ENCODE peak calls at places on chromosomes 5 and 9, in ten cellular contexts. E, S, Y, C, Q, R, T, V, F and I are unnamed samples.

GRCh38 chr9:87816041-87816440 is 66.6 kb upstream of the SPATA31E1 start:
- DNase-seq in E (no peak), S (no peak), Y (no peak), C (peak), Q (peak), R (peak), T (no peak), V (no peak), F (no peak), I (no peak)

GRCh38 chr5:72480836-72481235 is 26.4 kb downstream of the ZNF366 start:
- DNase-seq in E (no peak), S (no peak), Y (no peak), C (no peak), Q (no peak), R (no peak), T (no peak), V (no peak), F (no peak), I (no peak)

GRCh38 chr5:64811050-64811640 is 42.4 kb downstream of the CWC27 start:
- DNase-seq in E (peak), S (no peak), Y (no peak), C (peak), Q (peak), R (peak), T (no peak), V (peak), F (peak), I (no peak)

GRCh38 chr5:106525438-106525837 is 1145.3 kb downstream of the EFNA5 start:
- DNase-seq in E (no peak), S (no peak), Y (no peak), C (no peak), Q (no peak), R (no peak), T (no peak), V (no peak), F (no peak), I (no peak)

GRCh38 chr9:96140401-96141180 is 161.4 kb downstream of the HSD17B3 start:
- DNase-seq in E (peak), S (no peak), Y (no peak), C (no peak), Q (no peak), R (no peak), T (no peak), V (no peak), F (no peak), I (no peak)

GRCh38 chr9:137034039-137034708 is 2.3 kb upstream of the FUT7 start:
- DNase-seq in E (no peak), S (no peak), Y (no peak), C (no peak), Q (no peak), R (no peak), T (peak), V (no peak), F (no peak), I (no peak)

GRCh38 chr5:76439201-76439600 is 36.1 kb downstream of the IQGAP2 start:
- DNase-seq in E (no peak), S (no peak), Y (no peak), C (no peak), Q (no peak), R (no peak), T (no peak), V (no peak), F (no peak), I (no peak)

GRCh38 chr9:96621619-96622018 is 2.0 kb upstream of the CDC14B start:
- DNase-seq in E (no peak), S (no peak), Y (no peak), C (no peak), Q (no peak), R (no peak), T (no peak), V (no peak), F (peak), I (no peak)

GRCh38 chr5:123610209-123610608 is 98.2 kb downstream of the CSNK1G3 start:
- DNase-seq in E (no peak), S (no peak), Y (no peak), C (no peak), Q (no peak), R (peak), T (no peak), V (no peak), F (no peak), I (no peak)

GRCh38 chr9:101957705-101958104 is 219.3 kb upstream of the GRIN3A start:
- DNase-seq in E (no peak), S (no peak), Y (no peak), C (no peak), Q (no peak), R (no peak), T (no peak), V (no peak), F (no peak), I (no peak)

GRCh38 chr5:56357426-56357825 is 124.3 kb upstream of the ANKRD55 start:
- DNase-seq in E (no peak), S (no peak), Y (no peak), C (no peak), Q (no peak), R (no peak), T (no peak), V (no peak), F (no peak), I (no peak)

GRCh38 chr5:147782053-147783028 is at the start of gene JAKMIP2:
- DNase-seq in E (peak), S (peak), Y (peak), C (peak), Q (peak), R (peak), T (peak), V (no peak), F (peak), I (no peak)

GRCh38 chr5:77560677-77561263 is 68.7 kb upstream of the WDR41 start:
- DNase-seq in E (peak), S (no peak), Y (peak), C (peak), Q (peak), R (peak), T (no peak), V (peak), F (peak), I (no peak)

GRCh38 chr9:37974506-37975173 is 70.7 kb upstream of the SLC25A51 start:
- DNase-seq in E (no peak), S (no peak), Y (no peak), C (peak), Q (no peak), R (no peak), T (no peak), V (no peak), F (no peak), I (no peak)

GRCh38 chr5:152978141-152978835 is 512.2 kb upstream of the GRIA1 start:
- DNase-seq in E (no peak), S (no peak), Y (no peak), C (peak), Q (no peak), R (no peak), T (no peak), V (no peak), F (no peak), I (no peak)

GRCh38 chr5:113235884-113236283 is 198.9 kb downstream of the TSSK1B start:
- DNase-seq in E (no peak), S (no peak), Y (no peak), C (peak), Q (no peak), R (no peak), T (no peak), V (no peak), F (no peak), I (no peak)

GRCh38 chr5:181166812-181167733 is 19.7 kb downstream of the OR2V2 start:
- DNase-seq in E (no peak), S (no peak), Y (no peak), C (no peak), Q (no peak), R (no peak), T (no peak), V (no peak), F (no peak), I (no peak)

GRCh38 chr5:111857633-111858032 is 100.6 kb upstream of the NREP start:
- DNase-seq in E (no peak), S (no peak), Y (no peak), C (peak), Q (no peak), R (no peak), T (no peak), V (no peak), F (no peak), I (no peak)

GRCh38 chr5:38749861-38750260 is 96.0 kb upstream of the OSMR start:
- DNase-seq in E (no peak), S (no peak), Y (no peak), C (no peak), Q (no peak), R (no peak), T (no peak), V (no peak), F (no peak), I (no peak)
- TF ChIP-seq CTCF in E (no peak), S (no peak), Y (no peak), C (no peak), Q (no peak), R (no peak), T (no peak), V (no peak), F (no peak), I (no peak)

GRCh38 chr5:169911448-169912212 is 68.7 kb downstream of the INSYN2B start:
- DNase-seq in E (no peak), S (no peak), Y (no peak), C (peak), Q (no peak), R (no peak), T (no peak), V (no peak), F (no peak), I (no peak)
- TF ChIP-seq CTCF in E (peak), S (no peak), Y (no peak), C (peak), Q (no peak), R (no peak), T (no peak), V (no peak), F (no peak), I (no peak)

GRCh38 chr5:168314735-168315411 is 23.4 kb downstream of the WWC1 start:
- DNase-seq in E (no peak), S (no peak), Y (no peak), C (peak), Q (peak), R (peak), T (peak), V (peak), F (no peak), I (peak)
- TF ChIP-seq CTCF in E (no peak), S (no peak), Y (no peak), C (peak), Q (no peak), R (no peak), T (no peak), V (peak), F (no peak), I (no peak)

DNA sequence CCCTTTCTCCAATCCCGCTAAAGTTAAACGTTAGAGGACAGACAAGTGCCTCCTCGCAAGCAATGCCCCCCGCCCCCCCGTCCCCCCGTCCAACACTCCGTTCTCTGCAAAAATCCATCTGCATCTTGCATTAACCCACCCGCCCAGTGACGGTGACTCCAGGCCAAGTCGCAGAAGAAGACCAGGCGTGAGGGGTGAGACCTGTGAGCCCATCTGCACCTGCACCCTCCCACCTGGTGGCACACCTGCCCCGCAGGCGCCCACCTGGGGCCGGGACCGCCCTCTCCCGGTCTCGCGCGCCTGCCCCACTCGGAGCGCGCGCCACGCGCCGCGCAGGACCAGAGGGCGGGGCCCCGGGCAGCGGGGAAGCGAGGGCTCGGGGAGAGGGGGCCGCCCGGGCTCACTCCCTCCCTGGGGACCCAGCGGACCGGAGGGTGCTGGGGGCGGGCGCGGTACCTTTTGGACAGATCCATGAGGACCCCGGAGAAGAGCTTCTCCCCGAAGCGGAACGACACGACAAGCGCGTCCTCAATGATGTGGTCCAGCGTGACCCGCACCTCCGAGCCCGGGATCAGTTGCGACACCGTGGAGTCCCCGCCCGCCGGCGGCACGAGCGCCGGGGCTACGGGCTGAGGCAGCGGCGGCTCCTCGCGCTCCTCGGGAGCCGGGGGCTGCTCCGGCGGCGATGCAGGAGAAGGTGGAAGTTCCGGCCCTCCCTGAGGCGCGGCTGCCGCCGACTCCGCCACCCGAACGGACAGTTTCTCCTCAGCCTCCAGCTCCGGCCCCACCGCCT is 705 bp downstream of the PWWP2A start:
- DNase-seq in E (no peak), S (peak), Y (peak), C (peak), Q (no peak), R (no peak), T (peak), V (no peak), F (no peak), I (no peak)
- TF ChIP-seq CTCF in E (no peak), S (no peak), Y (no peak), C (no peak), Q (no peak), R (peak), T (no peak), V (no peak), F (no peak), I (no peak)

DNA sequence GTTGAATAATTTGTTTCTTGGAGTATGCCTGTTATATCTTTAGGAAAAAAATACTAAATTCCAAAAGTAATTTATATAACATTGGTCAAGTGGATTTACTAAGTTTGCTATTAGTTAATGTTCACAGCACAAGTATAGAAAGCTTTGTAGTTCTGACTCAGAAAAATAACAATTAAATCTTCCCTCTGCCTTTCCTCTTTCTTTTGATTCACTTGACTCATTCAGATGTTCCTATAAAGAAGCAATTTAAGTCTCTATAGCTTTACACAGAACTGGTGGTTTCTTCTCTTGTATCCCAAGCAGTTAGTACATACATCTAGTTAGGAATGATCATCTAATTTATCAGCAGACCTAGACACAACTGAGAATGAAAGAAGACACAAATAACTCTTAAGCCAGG is 4.5 kb upstream of the CDC42SE2 start:
- DNase-seq in E (no peak), S (no peak), Y (no peak), C (no peak), Q (no peak), R (peak), T (no peak), V (no peak), F (no peak), I (no peak)
- TF ChIP-seq CTCF in E (no peak), S (no peak), Y (no peak), C (no peak), Q (no peak), R (no peak), T (no peak), V (no peak), F (no peak), I (no peak)

GRCh38 chr9:21904776-21905175 is 89.4 kb downstream of the CDKN2A start:
- DNase-seq in E (peak), S (no peak), Y (no peak), C (no peak), Q (no peak), R (peak), T (no peak), V (no peak), F (no peak), I (no peak)
- TF ChIP-seq CTCF in E (peak), S (no peak), Y (no peak), C (no peak), Q (peak), R (peak), T (no peak), V (peak), F (no peak), I (no peak)

GRCh38 chr5:57662991-57663390 is 180.4 kb upstream of the ACTBL2 start:
- DNase-seq in E (no peak), S (no peak), Y (no peak), C (no peak), Q (no peak), R (no peak), T (no peak), V (no peak), F (no peak), I (no peak)
- TF ChIP-seq CTCF in E (no peak), S (no peak), Y (no peak), C (no peak), Q (no peak), R (no peak), T (no peak), V (peak), F (no peak), I (no peak)

GRCh38 chr5:38846379-38846967 is 661 bp downstream of the OSMR start:
- DNase-seq in E (no peak), S (no peak), Y (no peak), C (no peak), Q (no peak), R (peak), T (no peak), V (no peak), F (no peak), I (no peak)

GRCh38 chr5:38848637-38849036 is 2.8 kb downstream of the OSMR start:
- DNase-seq in E (no peak), S (no peak), Y (no peak), C (no peak), Q (no peak), R (no peak), T (no peak), V (no peak), F (no peak), I (no peak)

GRCh38 chr5:38847549-38848341 is 1.9 kb downstream of the OSMR start:
- DNase-seq in E (no peak), S (no peak), Y (no peak), C (no peak), Q (no peak), R (peak), T (no peak), V (no peak), F (no peak), I (no peak)

GRCh38 chr5:38843665-38844064 is 2.1 kb upstream of the OSMR start:
- DNase-seq in E (no peak), S (no peak), Y (no peak), C (no peak), Q (no peak), R (no peak), T (no peak), V (no peak), F (no peak), I (no peak)

DNA sequence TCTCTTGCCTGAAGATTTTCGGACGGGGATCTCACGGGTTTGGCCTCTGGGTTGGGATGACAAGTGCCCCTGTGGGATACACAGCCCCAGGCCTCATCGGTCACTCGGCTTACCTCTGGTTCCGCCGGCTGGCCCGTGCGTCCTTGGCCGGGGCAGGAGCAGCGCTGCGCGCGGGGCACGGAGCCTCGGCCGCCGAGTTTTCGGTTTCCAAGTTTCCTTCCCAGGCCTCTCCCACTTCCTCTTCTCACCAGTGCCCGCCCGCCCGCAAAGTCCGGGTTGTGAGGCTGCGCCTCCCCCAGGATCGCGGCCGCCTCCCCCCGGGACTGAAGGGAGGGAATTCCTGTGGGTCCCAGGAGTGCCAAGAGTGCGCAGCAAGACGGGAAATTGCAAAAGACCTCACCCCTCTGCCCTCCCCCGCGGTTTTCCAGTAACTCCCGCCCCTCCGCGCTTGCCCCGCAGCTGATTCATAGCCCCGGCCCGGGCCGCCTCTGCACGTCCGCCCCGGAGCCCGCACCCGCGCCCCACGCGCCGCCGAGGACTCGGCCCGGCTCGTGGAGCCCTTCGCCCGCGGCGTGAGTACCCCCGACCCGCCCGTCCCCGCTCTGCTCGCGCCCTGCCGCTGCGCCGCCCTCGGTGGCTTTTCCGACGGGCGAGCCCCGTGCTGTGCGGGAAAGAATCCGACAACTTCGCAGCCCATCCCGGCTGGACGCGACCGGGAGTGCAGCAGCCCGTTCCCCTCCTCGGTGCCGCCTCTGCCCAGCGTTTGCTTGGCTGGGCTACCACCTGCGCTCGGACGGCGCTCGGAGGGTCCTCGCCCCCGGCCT is at the start of gene OSMR:
- DNase-seq in E (peak), S (no peak), Y (no peak), C (peak), Q (peak), R (peak), T (peak), V (peak), F (peak), I (peak)
- TF ChIP-seq CTCF in E (peak), S (peak), Y (no peak), C (no peak), Q (no peak), R (no peak), T (no peak), V (no peak), F (no peak), I (no peak)

GRCh38 chr5:75331095-75332090 is 5.6 kb upstream of the HMGCR start:
- DNase-seq in E (no peak), S (no peak), Y (no peak), C (no peak), Q (no peak), R (no peak), T (no peak), V (no peak), F (no peak), I (no peak)
- TF ChIP-seq CTCF in E (peak), S (peak), Y (peak), C (peak), Q (no peak), R (no peak), T (no peak), V (no peak), F (no peak), I (no peak)